ENCODE peak calls at places on chromosome 20, in six cellular contexts. M, A, I, C, D and O are unnamed samples.

GRCh38 chr20:24185801-24186200 is 197.2 kb upstream of the GGTLC1 start:
- DNase-seq in M (no peak), I (no peak), D (no peak), C (no peak), A (no peak), O (no peak)

GRCh38 chr20:39309458-39309857 is 347.3 kb downstream of the DHX35 start:
- DNase-seq in C (no peak), I (no peak), D (no peak), A (no peak), M (no peak), O (no peak)

GRCh38 chr20:42074944-42075343 is 456.8 kb upstream of the CHD6 start:
- DNase-seq in M (no peak), I (no peak), C (no peak), D (no peak), A (no peak), O (no peak)

GRCh38 chr20:26277339-26277738 is 580.7 kb upstream of the ZNF337 start:
- DNase-seq in D (no peak), I (no peak), C (no peak), A (no peak), M (no peak), O (no peak)

GRCh38 chr20:21514553-21515251 is 838 bp upstream of the NKX2-2 start:
- DNase-seq in D (peak), A (no peak), C (peak), M (no peak), I (no peak), O (no peak)

GRCh38 chr20:24837721-24838456 is 111.2 kb upstream of the CST7 start:
- DNase-seq in M (no peak), I (peak), A (no peak), D (no peak), C (no peak), O (no peak)

GRCh38 chr20:6829510-6830116 is 62.1 kb downstream of the BMP2 start:
- DNase-seq in M (no peak), I (no peak), D (no peak), A (no peak), C (peak), O (no peak)

GRCh38 chr20:7113577-7114466 is 346.3 kb downstream of the BMP2 start:
- DNase-seq in A (peak), D (no peak), I (no peak), M (no peak), C (peak), O (no peak)

GRCh38 chr20:61744691-61745396 is 320.8 kb downstream of the TAF4 start:
- DNase-seq in I (peak), M (no peak), A (no peak), D (peak), C (no peak), O (no peak)

GRCh38 chr20:32470025-32470861 is 112.1 kb downstream of the ASXL1 start:
- DNase-seq in M (no peak), I (no peak), D (peak), C (peak), A (peak), O (no peak)

GRCh38 chr20:8755340-8756118 is 313.4 kb upstream of the PLCB4 start:
- DNase-seq in A (no peak), D (no peak), I (no peak), C (no peak), M (no peak), O (no peak)

GRCh38 chr20:24098886-24099285 is 110.3 kb upstream of the GGTLC1 start:
- DNase-seq in C (no peak), D (no peak), A (no peak), I (no peak), M (no peak), O (no peak)

GRCh38 chr20:57708694-57709673 is 831 bp downstream of the PMEPA1 start:
- DNase-seq in D (no peak), C (peak), M (no peak), A (peak), I (no peak), O (no peak)

GRCh38 chr20:30598460-30599230 is 658.8 kb upstream of the DEFB115 start:
- DNase-seq in C (no peak), D (no peak), A (no peak), I (no peak), M (no peak), O (no peak)

GRCh38 chr20:37755665-37756064 is 61.8 kb downstream of the CTNNBL1 start:
- DNase-seq in A (peak), I (no peak), D (no peak), M (no peak), C (peak), O (no peak)

GRCh38 chr20:12575352-12576095 is 433.2 kb upstream of the SPTLC3 start:
- DNase-seq in C (no peak), I (no peak), A (peak), M (peak), D (peak), O (no peak)

GRCh38 chr20:36461600-36462439 is 79.5 kb upstream of the MYL9 start:
- DNase-seq in M (peak), D (peak), A (peak), C (peak), I (no peak), O (no peak)

GRCh38 chr20:52193133-52193532 is 1.6 kb upstream of the ZFP64 start:
- DNase-seq in I (no peak), A (no peak), C (no peak), M (no peak), D (no peak), O (no peak)

GRCh38 chr20:24667689-24668383 is 198.4 kb downstream of the SYNDIG1 start:
- DNase-seq in A (no peak), I (no peak), D (no peak), C (no peak), M (no peak), O (no peak)

GRCh38 chr20:52410182-52410647 is 218.6 kb upstream of the ZFP64 start:
- DNase-seq in D (peak), M (peak), C (no peak), A (no peak), I (no peak), O (no peak)

GRCh38 chr20:20213722-20214121 is 154.2 kb upstream of the INSM1 start:
- DNase-seq in M (no peak), C (no peak), I (no peak), A (no peak), D (no peak), O (no peak)

GRCh38 chr20:3222635-3223600 is 13.6 kb downstream of the ITPA start:
- DNase-seq in I (no peak), D (no peak), C (no peak), A (peak), M (no peak), O (no peak)

GRCh38 chr20:8790442-8791074 is 278.3 kb upstream of the PLCB4 start:
- DNase-seq in D (no peak), A (peak), M (peak), C (peak), I (peak), O (no peak)

GRCh38 chr20:2206957-2207769 is 88.6 kb upstream of the TGM3 start:
- DNase-seq in I (no peak), A (peak), C (peak), D (peak), M (peak), O (peak)

GRCh38 chr20:48348022-48348421 is 479.8 kb downstream of the PREX1 start:
- DNase-seq in C (no peak), A (no peak), I (no peak), M (no peak), D (no peak), O (no peak)

GRCh38 chr20:43893930-43894329 is 20.7 kb upstream of the TOX2 start:
- DNase-seq in C (no peak), A (no peak), I (no peak), D (no peak), M (no peak), O (no peak)

GRCh38 chr20:20096421-20096820 is 44.1 kb downstream of the CFAP61 start:
- DNase-seq in A (peak), D (no peak), I (no peak), M (peak), C (no peak), O (no peak)

GRCh38 chr20:57698867-57699275 is 10.9 kb downstream of the PMEPA1 start:
- DNase-seq in C (no peak), D (no peak), I (no peak), M (no peak), A (no peak), O (no peak)

GRCh38 chr20:9214676-9215075 is 145.8 kb downstream of the PLCB4 start:
- DNase-seq in A (no peak), C (no peak), D (no peak), I (peak), M (no peak), O (no peak)

DNA sequence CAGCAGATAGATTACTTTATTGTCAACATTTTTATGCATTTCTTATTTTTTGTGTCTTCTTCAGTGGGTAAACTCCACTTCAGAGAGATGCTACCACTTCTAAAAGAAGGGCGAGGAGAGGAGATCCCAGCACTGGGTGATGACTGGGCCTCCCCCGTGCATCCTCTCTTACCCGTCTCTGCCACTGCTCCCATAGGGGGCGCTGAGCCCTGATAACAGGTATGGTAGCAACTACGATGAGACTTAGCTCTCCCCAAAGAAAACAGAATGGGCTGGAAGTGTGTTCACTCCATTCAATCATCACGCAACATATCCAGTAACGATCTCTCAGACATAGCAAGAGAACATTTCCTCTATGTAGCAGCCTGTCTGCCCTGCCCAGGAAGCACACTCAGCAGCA is 533.3 kb upstream of the CDH4 start:
- DNase-seq in M (no peak), A (no peak), C (peak), D (no peak), I (no peak), O (no peak)
- TF ChIP-seq CTCF in M (no peak), A (no peak), C (peak), D (no peak), I (no peak), O (no peak)

GRCh38 chr20:49906101-49906604 is 9.2 kb downstream of the SPATA2 start:
- DNase-seq in C (no peak), A (no peak), M (no peak), D (no peak), I (no peak), O (no peak)
- TF ChIP-seq CTCF in C (no peak), A (no peak), M (no peak), D (no peak), I (no peak), O (no peak)

DNA sequence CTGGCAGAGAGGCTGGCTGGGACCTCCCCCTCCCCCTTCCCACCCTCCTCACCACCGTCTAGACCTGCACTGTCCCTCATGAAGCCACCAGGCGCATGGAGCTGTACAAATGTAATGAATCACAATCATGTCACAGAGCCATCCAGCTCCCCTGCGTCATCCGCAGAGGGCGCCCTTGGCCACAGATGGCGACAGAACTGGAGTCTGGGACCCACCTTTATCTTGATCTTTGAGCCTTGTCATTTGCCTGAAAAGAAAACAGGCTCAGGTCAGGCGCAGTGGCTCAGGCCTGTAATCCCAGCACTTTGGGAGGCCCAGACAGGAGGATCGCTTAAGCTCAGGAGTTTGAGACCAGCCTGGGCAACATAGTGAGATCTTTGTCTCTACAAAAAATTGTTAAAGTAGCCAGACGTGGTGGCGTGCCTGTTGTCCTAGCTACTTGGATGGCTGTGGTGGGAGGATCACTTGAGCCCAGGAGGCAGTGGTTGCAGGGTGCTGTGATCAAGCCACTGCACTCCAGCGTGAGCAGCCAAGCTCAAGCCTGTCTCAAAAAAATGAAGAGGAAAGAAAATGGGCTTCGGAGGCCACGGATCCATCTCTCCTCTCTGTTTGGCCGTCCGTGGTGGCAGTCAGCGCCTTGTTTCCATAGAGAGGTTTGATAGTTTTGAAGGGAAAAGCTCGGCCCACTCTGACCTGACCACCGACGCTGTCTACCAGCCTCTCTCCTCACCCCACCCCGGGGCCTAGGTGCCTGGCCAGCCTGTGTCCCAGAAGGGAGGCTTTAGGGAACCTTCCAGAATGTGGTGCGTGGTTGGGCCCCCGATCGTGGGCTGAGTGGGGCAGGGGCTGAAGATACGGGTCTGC is 6.2 kb downstream of the COL9A3 start:
- DNase-seq in D (no peak), M (no peak), I (no peak), A (no peak), C (peak), O (no peak)
- TF ChIP-seq CTCF in D (no peak), M (no peak), I (peak), A (no peak), C (peak), O (no peak)

GRCh38 chr20:64255361-64256281 is at the start of gene PCMTD2:
- DNase-seq in D (peak), C (peak), I (peak), A (peak), M (peak), O (peak)
- TF ChIP-seq CTCF in D (no peak), C (peak), I (no peak), A (no peak), M (no peak), O (no peak)

GRCh38 chr20:53676987-53677386 is 83.3 kb upstream of the ZNF217 start:
- DNase-seq in M (no peak), D (no peak), I (no peak), C (no peak), A (no peak), O (no peak)

GRCh38 chr20:53678990-53679596 is 85.5 kb upstream of the ZNF217 start:
- DNase-seq in C (no peak), A (no peak), D (no peak), I (no peak), M (no peak), O (no peak)

GRCh38 chr20:53678315-53678989 is 84.8 kb upstream of the ZNF217 start:
- DNase-seq in I (no peak), D (no peak), M (no peak), C (no peak), A (no peak), O (no peak)

GRCh38 chr20:53676519-53676822 is 82.8 kb upstream of the ZNF217 start:
- DNase-seq in C (no peak), I (no peak), A (no peak), D (no peak), M (no peak), O (no peak)

DNA sequence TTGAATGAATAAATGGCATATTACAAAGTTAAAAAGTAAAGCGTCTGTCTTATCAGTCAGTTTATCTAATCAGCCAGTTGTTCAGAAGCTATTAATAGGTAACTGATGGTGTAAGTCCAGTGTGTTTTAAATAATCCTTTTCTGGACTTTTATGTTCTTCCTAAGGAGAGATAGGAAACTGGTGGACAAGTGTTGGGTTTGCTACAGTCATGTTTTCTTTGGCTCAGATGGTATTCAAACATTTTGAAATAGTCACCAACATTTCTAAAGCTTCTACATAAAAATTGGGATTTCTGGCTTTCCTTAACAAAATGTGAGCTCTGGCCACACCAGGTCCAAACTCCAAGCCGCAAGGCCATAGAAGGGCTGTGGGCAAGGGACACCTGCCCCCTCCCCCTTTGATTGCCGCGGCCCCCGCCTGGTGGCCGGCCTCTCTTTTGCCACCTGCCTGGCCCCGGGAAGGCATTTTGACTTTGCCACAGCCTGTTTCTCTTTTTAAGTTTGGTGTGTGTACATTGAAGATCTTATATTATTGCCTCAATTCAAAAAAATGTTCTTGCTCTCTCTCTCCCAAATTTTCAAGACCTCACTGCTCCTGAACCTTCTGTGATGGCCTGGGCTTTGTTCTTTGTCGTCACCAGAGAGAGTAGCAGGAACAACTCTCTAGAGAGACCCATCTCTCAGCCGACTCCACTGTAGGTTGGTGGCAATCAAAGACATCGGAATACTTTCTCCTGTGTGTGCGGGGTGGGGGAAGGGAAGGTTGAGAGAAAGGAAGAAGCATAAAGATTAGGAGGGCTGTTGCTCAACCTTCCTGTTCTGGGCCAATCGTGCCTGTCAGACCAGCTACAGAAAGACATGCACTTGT is 84.0 kb upstream of the ZNF217 start:
- DNase-seq in C (peak), I (no peak), A (peak), M (no peak), D (peak), O (no peak)
- TF ChIP-seq CTCF in C (no peak), I (no peak), A (no peak), M (no peak), D (no peak), O (no peak)

DNA sequence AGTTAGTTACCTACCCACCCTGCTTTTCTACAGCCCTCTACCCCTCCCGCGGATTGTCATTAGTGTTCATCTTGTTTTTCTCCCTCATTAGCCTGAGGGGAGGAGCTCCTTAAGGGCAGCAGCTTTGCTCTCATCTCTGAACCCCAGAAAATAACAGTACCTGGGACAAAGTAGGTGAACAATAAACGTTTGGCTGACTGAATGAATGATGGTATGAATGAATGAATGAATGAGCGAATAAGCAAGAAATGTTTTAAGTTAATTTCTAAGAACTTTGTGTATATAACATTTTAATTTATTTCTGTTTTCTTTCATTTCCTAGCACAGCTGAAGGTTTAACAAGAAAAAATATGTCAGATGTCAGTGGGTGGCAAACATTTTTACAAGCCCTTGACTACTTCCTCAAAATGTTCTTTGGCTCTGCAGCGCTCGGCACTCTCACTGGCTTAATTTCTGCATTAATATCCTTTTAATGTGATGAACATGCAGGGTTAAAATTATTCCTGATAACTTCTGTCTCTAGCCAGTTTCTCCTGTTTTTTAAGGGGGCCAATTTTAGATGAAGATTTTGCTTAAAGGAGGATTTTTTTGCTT is 50.1 kb downstream of the SLC9A8 start:
- DNase-seq in I (no peak), D (no peak), A (no peak), C (no peak), M (no peak), O (no peak)
- TF ChIP-seq CTCF in I (no peak), D (no peak), A (no peak), C (no peak), M (no peak), O (no peak)

GRCh38 chr20:18310592-18310991 is 22.3 kb downstream of the ZNF133 start:
- DNase-seq in A (no peak), M (no peak), D (no peak), C (no peak), I (no peak), O (no peak)

GRCh38 chr20:18307301-18307700 is 19.0 kb downstream of the ZNF133 start:
- DNase-seq in M (no peak), I (no peak), D (no peak), C (no peak), A (no peak), O (no peak)

GRCh38 chr20:18299364-18299763 is 11.0 kb downstream of the ZNF133 start:
- DNase-seq in A (no peak), I (no peak), M (no peak), C (no peak), D (no peak), O (no peak)

GRCh38 chr20:18304618-18305017 is 16.3 kb downstream of the ZNF133 start:
- DNase-seq in C (no peak), I (no peak), A (no peak), M (no peak), D (no peak), O (no peak)
- TF ChIP-seq CTCF in C (peak), I (peak), A (no peak), M (no peak), D (no peak), O (no peak)

GRCh38 chr20:33838035-33838864 is 27.1 kb downstream of the CHMP4B start:
- DNase-seq in D (no peak), C (peak), I (no peak), M (no peak), A (no peak), O (no peak)
- TF ChIP-seq CTCF in D (no peak), C (peak), I (no peak), M (no peak), A (no peak), O (no peak)

GRCh38 chr20:59159822-59160740 is 3.5 kb upstream of the ZNF831 start:
- DNase-seq in M (no peak), A (no peak), D (no peak), I (no peak), C (no peak), O (no peak)

GRCh38 chr20:59157961-59158541 is 5.6 kb upstream of the ZNF831 start:
- DNase-seq in C (peak), I (no peak), A (no peak), D (no peak), M (no peak), O (no peak)

GRCh38 chr20:59157064-59157463 is 6.6 kb upstream of the ZNF831 start:
- DNase-seq in I (no peak), A (no peak), C (no peak), D (no peak), M (no peak), O (no peak)

GRCh38 chr20:59159091-59159821 is 4.4 kb upstream of the ZNF831 start:
- DNase-seq in A (no peak), D (no peak), C (peak), I (no peak), M (no peak), O (no peak)

GRCh38 chr20:59158673-59159072 is 4.9 kb upstream of the ZNF831 start:
- DNase-seq in A (no peak), D (no peak), I (no peak), C (no peak), M (no peak), O (no peak)
- TF ChIP-seq CTCF in A (no peak), D (no peak), I (no peak), C (no peak), M (no peak), O (no peak)